ENCODE peak calls at places on chromosomes 6 and 20, in five cellular contexts. C is thoracic aorta, I is mesenchymal stem cell, P is pancreas, W is tibial artery. Q is an unnamed sample.

GRCh38 chr6:26215200-26216014 is 128.2 kb downstream of the HFE start:
- DNase-seq in C (no peak), I (peak; percentile 59), P (no peak), W (no peak), Q (no peak)

GRCh38 chr6:168884646-168885086 is 369.0 kb downstream of the THBS2 start:
- DNase-seq in C (no peak), I (peak; percentile 31), P (peak; percentile 94), W (peak; percentile 60), Q (peak; percentile 89)

GRCh38 chr6:44342489-44342888 is at the start of gene SPATS1:
- DNase-seq in C (no peak), I (no peak), P (peak; percentile 69), W (peak; percentile 25), Q (no peak)

GRCh38 chr6:81736428-81736827 is 16.1 kb downstream of the TENT5A start:
- DNase-seq in C (no peak), I (no peak), P (no peak), W (no peak), Q (no peak)

GRCh38 chr6:25675172-25675571 is 23.2 kb downstream of the SCGN start:
- DNase-seq in C (no peak), I (no peak), P (no peak), W (no peak), Q (no peak)

GRCh38 chr6:116266803-116267202 is 12.9 kb downstream of the TSPYL1 start:
- DNase-seq in C (no peak), I (peak; percentile 21), P (no peak), W (no peak), Q (no peak)

GRCh38 chr6:118894425-118895240 is 681 bp downstream of the ASF1A start:
- DNase-seq in C (no peak), I (peak; percentile 76), P (peak; percentile 82), W (peak; percentile 70), Q (peak; percentile 86)

GRCh38 chr6:68975064-68975463 is 340.0 kb downstream of the ADGRB3 start:
- DNase-seq in C (no peak), I (peak; percentile 10), P (no peak), W (no peak), Q (no peak)

GRCh38 chr6:83055366-83055964 is 10.2 kb downstream of the UBE3D start:
- DNase-seq in C (no peak), I (peak; percentile 51), P (no peak), W (peak; percentile 28), Q (no peak)

GRCh38 chr6:158894192-158894591 is 75.0 kb upstream of the EZR start:
- DNase-seq in C (no peak), I (peak; percentile 77), P (no peak), W (no peak), Q (no peak)

GRCh38 chr20:5608104-5608447 is 142.1 kb upstream of the SHLD1 start:
- DNase-seq in C (no peak), I (no peak), P (no peak), W (no peak), Q (no peak)

GRCh38 chr6:51559059-51559458 is 528.4 kb downstream of the PKHD1 start:
- DNase-seq in C (no peak), I (no peak), P (no peak), W (no peak), Q (no peak)

GRCh38 chr20:44066645-44067606 is 120.1 kb downstream of the JPH2 start:
- DNase-seq in C (no peak), I (no peak), P (no peak), W (no peak), Q (peak; percentile 48)

GRCh38 chr6:513961-514360 is 122.4 kb downstream of the IRF4 start:
- DNase-seq in C (no peak), I (no peak), P (no peak), W (no peak), Q (no peak)

GRCh38 chr6:105726902-105727655 is 324.2 kb upstream of the PREP start:
- DNase-seq in C (no peak), I (no peak), P (no peak), W (no peak), Q (no peak)

GRCh38 chr6:116280161-116280959 is 630 bp upstream of the TSPYL1 start:
- DNase-seq in C (no peak), I (peak; percentile 28), P (no peak), W (no peak), Q (no peak)

GRCh38 chr6:4059115-4059777 is 19.7 kb downstream of the FAM217A start:
- DNase-seq in C (no peak), I (peak; percentile 88), P (no peak), W (no peak), Q (no peak)

GRCh38 chr6:136069119-136069518 is 181.0 kb downstream of the MTFR2 start:
- DNase-seq in C (no peak), I (peak; percentile 69), P (no peak), W (no peak), Q (no peak)

GRCh38 chr20:32439132-32439829 is 81.2 kb downstream of the ASXL1 start:
- DNase-seq in C (no peak), I (peak; percentile 79), P (no peak), W (no peak), Q (no peak)

GRCh38 chr6:4906942-4907300 is 96.9 kb downstream of the RPP40 start:
- DNase-seq in C (no peak), I (no peak), P (no peak), W (no peak), Q (no peak)

GRCh38 chr20:18404172-18404571 is 62.7 kb downstream of the DZANK1 start:
- DNase-seq in C (no peak), I (no peak), P (no peak), W (no peak), Q (no peak)

GRCh38 chr6:148342146-148343027 is at the start of gene SASH1:
- DNase-seq in C (no peak), I (peak; percentile 95), P (peak; percentile 76), W (peak; percentile 70), Q (peak; percentile 83)

GRCh38 chr20:35663516-35663812 is 1.2 kb downstream of the CPNE1 start:
- DNase-seq in C (no peak), I (no peak), P (no peak), W (no peak), Q (no peak)

GRCh38 chr20:17617212-17617867 is 47.5 kb downstream of the DSTN start:
- DNase-seq in C (no peak), I (peak; percentile 46), P (peak; percentile 72), W (peak; percentile 64), Q (peak; percentile 76)

GRCh38 chr6:134235937-134236751 is 81.8 kb downstream of the SGK1 start:
- DNase-seq in C (no peak), I (peak; percentile 78), P (no peak), W (no peak), Q (no peak)

DNA sequence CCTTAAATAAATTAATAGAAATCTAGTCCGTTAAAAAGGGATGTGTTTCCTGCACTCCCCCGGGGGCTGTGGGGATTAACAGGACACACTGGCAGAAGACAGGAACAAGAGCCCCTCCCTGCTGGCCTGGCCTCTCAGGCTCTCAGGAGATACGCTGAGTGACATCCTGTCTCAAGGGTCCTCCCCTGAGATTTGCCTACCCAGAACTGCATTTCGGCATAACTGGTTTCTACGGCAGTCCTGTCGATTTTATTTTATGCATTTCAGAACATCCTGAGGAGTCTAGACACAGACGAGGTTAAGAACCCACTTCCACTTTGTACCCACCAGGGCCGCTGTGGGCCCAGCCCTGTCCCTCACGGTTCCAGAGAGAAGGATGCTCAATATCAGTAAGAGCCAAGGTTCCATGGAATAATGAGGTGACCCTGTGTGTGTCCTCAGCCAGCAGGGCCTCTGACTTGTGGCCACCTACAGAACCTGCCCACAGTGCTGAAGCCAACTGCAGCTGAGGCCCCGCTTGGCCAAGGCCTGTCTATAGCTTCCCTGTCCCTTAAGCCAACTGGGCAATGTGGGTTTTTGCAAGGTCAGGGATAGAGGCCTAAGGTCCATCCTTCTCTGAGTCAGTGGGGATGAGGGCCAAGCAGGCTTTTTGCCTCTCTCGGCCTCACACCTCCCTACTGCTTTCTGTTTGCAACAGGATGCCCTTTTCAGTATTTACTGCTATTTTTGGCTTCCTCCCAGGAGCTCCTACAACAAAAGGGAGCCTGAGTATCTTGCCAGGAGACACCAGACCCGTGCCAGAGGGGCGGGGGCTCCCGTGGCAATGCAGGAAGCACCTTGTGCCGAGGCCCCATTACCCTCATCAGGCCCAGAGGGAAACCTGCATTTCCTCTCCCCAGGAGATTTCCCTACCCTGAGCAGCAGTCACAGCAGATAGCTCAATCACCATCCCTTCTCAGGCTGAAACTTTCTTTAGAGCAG is 14.7 kb downstream of the UQCC2 start:
- DNase-seq in C (no peak), I (peak; percentile 36), P (no peak), W (peak; percentile 32), Q (no peak)
- H3K27ac ChIP-seq in C (peak overlapping the region; percentile 44), I (peak overlapping the region; percentile 39), P (no peak overlapping the region), W (peak overlapping the region; percentile 50), Q (peak overlapping the region; percentile 60)

DNA sequence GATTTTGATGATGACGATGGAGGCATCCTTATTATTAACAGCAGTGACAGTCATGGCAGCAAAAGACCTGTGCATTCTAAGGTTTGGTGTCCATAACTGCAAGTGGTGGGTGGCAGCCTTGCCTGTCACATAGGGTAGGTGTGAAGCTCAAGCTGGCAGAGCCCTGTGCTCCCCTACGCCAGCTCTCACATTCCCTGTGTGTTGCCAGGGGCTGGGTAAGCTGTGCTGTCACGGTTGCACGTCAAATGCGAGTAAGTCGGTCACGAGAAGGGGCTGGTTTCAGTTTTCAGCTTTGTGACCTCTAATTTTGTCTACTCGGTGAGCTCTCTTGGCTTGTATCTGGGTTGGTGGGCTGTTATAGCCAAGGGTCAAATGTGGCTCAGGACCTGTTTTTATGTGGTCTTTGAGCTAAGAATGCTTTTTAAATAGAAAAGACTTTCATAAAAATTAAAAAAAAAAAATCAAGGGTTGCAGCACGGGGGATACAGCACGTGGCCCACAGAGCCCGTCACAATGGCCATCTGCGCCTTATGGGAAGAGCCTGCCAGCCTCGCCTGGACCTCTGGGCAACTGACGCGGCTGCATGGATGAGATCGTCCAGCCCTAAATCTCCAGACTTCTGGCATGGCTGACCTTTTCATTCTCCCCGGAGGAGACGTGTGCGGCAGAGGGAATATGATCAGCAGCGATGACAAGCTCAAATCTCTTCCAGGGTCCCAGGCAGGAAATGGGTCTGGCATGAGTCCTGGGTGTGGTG is 148.5 kb downstream of the PHACTR3 start:
- DNase-seq in C (no peak), I (no peak), P (no peak), W (no peak), Q (no peak)
- H3K9me3 ChIP-seq in C (no peaks in the 10 kb centered on the region), I (no peaks in the 10 kb centered on the region), P (no peaks in the 10 kb centered on the region), W (no peaks in the 10 kb centered on the region), Q (no peaks in the 10 kb centered on the region)

DNA sequence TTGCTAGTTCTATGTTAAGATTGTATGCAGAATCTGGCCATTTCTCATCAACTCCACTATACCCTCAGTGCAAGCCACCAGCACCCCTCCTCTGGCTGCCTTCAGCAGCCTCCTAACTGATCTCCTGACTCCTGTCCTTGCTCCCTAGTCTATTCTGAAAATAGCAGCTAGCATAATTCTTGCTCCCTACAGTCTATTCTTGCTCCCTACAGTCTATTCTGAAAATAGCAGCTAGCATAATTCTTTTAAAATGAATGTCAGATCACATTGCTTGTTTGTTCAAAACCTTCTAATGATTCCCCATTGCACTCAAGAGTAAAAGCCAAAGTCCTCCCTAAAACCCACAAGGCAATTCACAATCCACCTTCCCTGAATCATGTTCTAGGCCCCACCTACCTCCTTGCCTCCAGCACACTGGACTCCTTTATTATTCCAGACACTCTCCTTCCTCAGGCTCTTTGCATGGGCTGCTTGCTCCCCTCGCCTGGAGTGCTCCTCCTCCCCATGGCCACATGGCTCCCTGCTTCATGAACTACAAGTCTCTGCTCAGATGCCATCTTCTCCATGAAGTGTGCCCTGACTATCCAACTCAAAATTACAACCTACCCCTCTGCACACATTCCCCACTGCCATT is 164.2 kb upstream of the TNFAIP3 start:
- DNase-seq in C (no peak), I (no peak), P (no peak), W (no peak), Q (no peak)
- H3K27ac ChIP-seq in C (no peak overlapping the region), I (no peak overlapping the region), P (no peak overlapping the region), W (no peak overlapping the region), Q (no peak overlapping the region)

DNA sequence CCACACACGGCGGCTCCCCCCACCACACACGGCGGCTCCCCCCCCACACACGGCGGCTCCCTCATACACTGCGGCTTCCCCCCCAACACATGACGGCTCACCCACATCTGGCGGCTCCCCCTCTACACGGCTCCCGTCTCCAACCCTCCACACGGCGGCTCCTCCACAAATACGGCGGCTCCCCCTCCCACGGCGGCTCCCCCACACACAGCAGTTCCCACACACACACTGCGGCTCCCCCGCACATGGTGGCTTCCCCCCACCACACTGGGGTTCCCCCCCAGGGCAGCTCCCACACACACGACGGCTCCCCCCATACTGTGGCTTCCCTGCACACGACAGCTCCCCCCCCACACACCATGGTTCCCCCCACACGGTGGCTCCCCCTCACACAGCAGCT is 98.0 kb downstream of the TTLL2 start:
- DNase-seq in C (no peak), I (no peak), P (no peak), W (no peak), Q (peak; percentile 40)
- H3K9me3 ChIP-seq in C (no peaks in the 10 kb centered on the region), I (peaks cover 4% of the 10 kb centered on the region), P (no peaks in the 10 kb centered on the region), W (no peaks in the 10 kb centered on the region), Q (no peaks in the 10 kb centered on the region)